ENCODE peak calls at places on chromosomes 11 and 22, in nine cellular contexts. One of them, this sample, is unnamed.

GRCh38 chr11:36177837-36178236 is 111.4 kb downstream of the COMMD9 start:
- DNase-seq in stomach: no peak
- DNase-seq in lower leg skin: no peak
- DNase-seq in tibial nerve: no peak
- DNase-seq in pancreas: no peak
- DNase-seq in MCF 10A: no peak
- DNase-seq in neural progenitor cell: no peak
- DNase-seq in uterus: no peak
- DNase-seq in progenitor cell of endocrine pancreas: no peak
- DNase-seq in this sample: no peak

GRCh38 chr11:72002841-72003775 is 4.4 kb downstream of the IL18BP start:
- DNase-seq in neural progenitor cell: no peak
- DNase-seq in lower leg skin: peak; percentile 84
- DNase-seq in stomach: no peak
- DNase-seq in uterus: no peak
- DNase-seq in pancreas: no peak
- DNase-seq in tibial nerve: no peak
- DNase-seq in progenitor cell of endocrine pancreas: no peak
- DNase-seq in MCF 10A: no peak
- DNase-seq in this sample: peak; percentile 16

GRCh38 chr11:47379317-47379716 is 970 bp upstream of the SPI1 start:
- DNase-seq in stomach: no peak
- DNase-seq in MCF 10A: no peak
- DNase-seq in neural progenitor cell: no peak
- DNase-seq in progenitor cell of endocrine pancreas: no peak
- DNase-seq in lower leg skin: no peak
- DNase-seq in pancreas: no peak
- DNase-seq in tibial nerve: no peak
- DNase-seq in uterus: no peak
- DNase-seq in this sample: no peak

GRCh38 chr11:114291847-114292680 is 4.1 kb upstream of the NNMT start:
- DNase-seq in stomach: no peak
- DNase-seq in uterus: no peak
- DNase-seq in neural progenitor cell: no peak
- DNase-seq in lower leg skin: no peak
- DNase-seq in pancreas: no peak
- DNase-seq in MCF 10A: peak; percentile 61
- DNase-seq in tibial nerve: no peak
- DNase-seq in progenitor cell of endocrine pancreas: no peak
- DNase-seq in this sample: no peak

GRCh38 chr11:118658372-118659313 is 20.8 kb downstream of the TREH start:
- DNase-seq in progenitor cell of endocrine pancreas: no peak
- DNase-seq in tibial nerve: no peak
- DNase-seq in uterus: no peak
- DNase-seq in neural progenitor cell: no peak
- DNase-seq in lower leg skin: no peak
- DNase-seq in stomach: no peak
- DNase-seq in pancreas: no peak
- DNase-seq in MCF 10A: no peak
- DNase-seq in this sample: no peak

GRCh38 chr22:31680764-31681624 is 19.0 kb upstream of the PISD start:
- DNase-seq in stomach: no peak
- DNase-seq in MCF 10A: peak; percentile 46
- DNase-seq in uterus: no peak
- DNase-seq in tibial nerve: no peak
- DNase-seq in pancreas: no peak
- DNase-seq in progenitor cell of endocrine pancreas: no peak
- DNase-seq in neural progenitor cell: no peak
- DNase-seq in lower leg skin: no peak
- DNase-seq in this sample: no peak

GRCh38 chr11:68340784-68341556 is 28.6 kb downstream of the LRP5 start:
- DNase-seq in MCF 10A: peak; percentile 36
- DNase-seq in tibial nerve: no peak
- DNase-seq in progenitor cell of endocrine pancreas: no peak
- DNase-seq in neural progenitor cell: no peak
- DNase-seq in uterus: no peak
- DNase-seq in lower leg skin: no peak
- DNase-seq in stomach: no peak
- DNase-seq in pancreas: no peak
- DNase-seq in this sample: no peak

GRCh38 chr11:66317766-66318575 is 1.1 kb upstream of the CD248 start:
- DNase-seq in lower leg skin: peak; percentile 94
- DNase-seq in uterus: peak; percentile 81
- DNase-seq in tibial nerve: peak; percentile 57
- DNase-seq in stomach: peak; percentile 36
- DNase-seq in pancreas: no peak
- DNase-seq in MCF 10A: peak; percentile 90
- DNase-seq in neural progenitor cell: peak; percentile 51
- DNase-seq in progenitor cell of endocrine pancreas: no peak
- DNase-seq in this sample: no peak

GRCh38 chr22:31897842-31898241 is 46.5 kb upstream of the YWHAH start:
- DNase-seq in neural progenitor cell: no peak
- DNase-seq in progenitor cell of endocrine pancreas: no peak
- DNase-seq in pancreas: no peak
- DNase-seq in tibial nerve: no peak
- DNase-seq in MCF 10A: no peak
- DNase-seq in lower leg skin: no peak
- DNase-seq in uterus: no peak
- DNase-seq in stomach: no peak
- DNase-seq in this sample: no peak

GRCh38 chr11:107953506-107953905 is 25.3 kb downstream of the RAB39A start:
- DNase-seq in tibial nerve: no peak
- DNase-seq in progenitor cell of endocrine pancreas: no peak
- DNase-seq in neural progenitor cell: no peak
- DNase-seq in stomach: no peak
- DNase-seq in pancreas: no peak
- DNase-seq in MCF 10A: no peak
- DNase-seq in lower leg skin: no peak
- DNase-seq in uterus: no peak
- DNase-seq in this sample: no peak

GRCh38 chr11:63920126-63920869 is 3.3 kb upstream of the RCOR2 start:
- DNase-seq in stomach: peak; percentile 87
- DNase-seq in uterus: no peak
- DNase-seq in neural progenitor cell: peak; percentile 76
- DNase-seq in lower leg skin: no peak
- DNase-seq in tibial nerve: no peak
- DNase-seq in progenitor cell of endocrine pancreas: no peak
- DNase-seq in pancreas: peak; percentile 82
- DNase-seq in MCF 10A: no peak
- DNase-seq in this sample: no peak

GRCh38 chr11:35418847-35419712 is at the start of gene SLC1A2:
- DNase-seq in MCF 10A: no peak
- DNase-seq in progenitor cell of endocrine pancreas: peak; percentile 20
- DNase-seq in lower leg skin: no peak
- DNase-seq in pancreas: peak; percentile 63
- DNase-seq in uterus: peak; percentile 18
- DNase-seq in tibial nerve: no peak
- DNase-seq in stomach: no peak
- DNase-seq in neural progenitor cell: peak; percentile 82
- DNase-seq in this sample: no peak

GRCh38 chr11:127825185-127825584 is 762.2 kb downstream of the ETS1 start:
- DNase-seq in pancreas: no peak
- DNase-seq in progenitor cell of endocrine pancreas: no peak
- DNase-seq in tibial nerve: no peak
- DNase-seq in stomach: no peak
- DNase-seq in lower leg skin: no peak
- DNase-seq in uterus: no peak
- DNase-seq in MCF 10A: no peak
- DNase-seq in neural progenitor cell: no peak
- DNase-seq in this sample: no peak

GRCh38 chr11:85712953-85713352 is 27.0 kb upstream of the CCDC89 start:
- DNase-seq in progenitor cell of endocrine pancreas: no peak
- DNase-seq in neural progenitor cell: no peak
- DNase-seq in tibial nerve: no peak
- DNase-seq in stomach: no peak
- DNase-seq in uterus: no peak
- DNase-seq in MCF 10A: no peak
- DNase-seq in pancreas: no peak
- DNase-seq in lower leg skin: no peak
- DNase-seq in this sample: no peak

DNA sequence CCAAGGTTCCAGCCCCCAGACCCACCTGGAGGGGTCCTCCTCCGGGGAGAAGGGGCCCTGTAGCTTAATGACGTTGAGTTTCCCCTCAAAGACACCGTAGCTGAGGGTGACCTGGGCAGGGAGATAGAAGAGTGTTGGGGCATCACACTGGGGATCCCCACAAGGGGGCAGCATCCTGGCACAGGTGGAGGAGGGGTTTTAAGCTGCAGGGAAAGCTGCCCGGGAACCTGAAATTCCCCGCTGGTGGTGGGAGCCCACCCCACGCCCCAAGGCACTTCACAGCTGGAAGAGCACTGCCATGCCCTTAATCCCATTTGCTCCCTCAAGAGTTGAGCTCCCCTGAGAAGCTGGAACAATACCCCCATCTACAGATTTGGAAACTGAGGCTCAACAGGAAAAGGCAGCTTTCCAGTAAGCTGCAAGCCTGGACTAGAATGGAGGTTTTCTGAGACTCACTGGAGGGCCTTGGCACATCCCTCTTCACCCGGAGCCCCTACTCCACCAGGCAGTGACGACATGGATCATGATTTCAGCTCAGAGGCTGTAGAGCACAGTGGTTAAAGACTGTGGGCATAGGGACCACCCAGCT is 13.7 kb downstream of the MFNG start:
- DNase-seq in lower leg skin: no peak
- DNase-seq in stomach: peak; percentile 67
- DNase-seq in tibial nerve: no peak
- DNase-seq in MCF 10A: peak; percentile 57
- DNase-seq in neural progenitor cell: peak; percentile 69
- DNase-seq in pancreas: no peak
- DNase-seq in progenitor cell of endocrine pancreas: no peak
- DNase-seq in uterus: no peak
- DNase-seq in this sample: no peak
- TF ChIP-seq CTCF in lower leg skin: no peak
- TF ChIP-seq CTCF in stomach: peak; percentile 60
- TF ChIP-seq CTCF in tibial nerve: peak; percentile 28
- TF ChIP-seq CTCF in MCF 10A: peak; percentile 63
- TF ChIP-seq CTCF in neural progenitor cell: peak; percentile 72
- TF ChIP-seq CTCF in pancreas: peak; percentile 38
- TF ChIP-seq CTCF in progenitor cell of endocrine pancreas: peak; percentile 60
- TF ChIP-seq CTCF in uterus: no peak
- TF ChIP-seq CTCF in this sample: no peak

GRCh38 chr22:45742866-45743450 is 71.3 kb downstream of the ATXN10 start:
- DNase-seq in stomach: peak; percentile 30
- DNase-seq in MCF 10A: peak; percentile 79
- DNase-seq in progenitor cell of endocrine pancreas: no peak
- DNase-seq in lower leg skin: no peak
- DNase-seq in neural progenitor cell: no peak
- DNase-seq in tibial nerve: no peak
- DNase-seq in uterus: no peak
- DNase-seq in pancreas: no peak
- DNase-seq in this sample: no peak
- TF ChIP-seq CTCF in stomach: no peak
- TF ChIP-seq CTCF in MCF 10A: no peak
- TF ChIP-seq CTCF in progenitor cell of endocrine pancreas: no peak
- TF ChIP-seq CTCF in lower leg skin: no peak
- TF ChIP-seq CTCF in neural progenitor cell: no peak
- TF ChIP-seq CTCF in tibial nerve: no peak
- TF ChIP-seq CTCF in uterus: no peak
- TF ChIP-seq CTCF in pancreas: no peak
- TF ChIP-seq CTCF in this sample: no peak

GRCh38 chr22:22395230-22395629 is 113.3 kb downstream of the ZNF280B start:
- DNase-seq in neural progenitor cell: no peak
- DNase-seq in lower leg skin: peak; percentile 53
- DNase-seq in pancreas: no peak
- DNase-seq in progenitor cell of endocrine pancreas: no peak
- DNase-seq in stomach: no peak
- DNase-seq in MCF 10A: no peak
- DNase-seq in tibial nerve: no peak
- DNase-seq in uterus: no peak
- DNase-seq in this sample: no peak

GRCh38 chr22:22397292-22397870 is 111.2 kb downstream of the ZNF280B start:
- DNase-seq in MCF 10A: peak; percentile 50
- DNase-seq in uterus: no peak
- DNase-seq in stomach: no peak
- DNase-seq in progenitor cell of endocrine pancreas: no peak
- DNase-seq in lower leg skin: peak; percentile 40
- DNase-seq in neural progenitor cell: peak; percentile 52
- DNase-seq in pancreas: no peak
- DNase-seq in tibial nerve: peak; percentile 36
- DNase-seq in this sample: no peak

GRCh38 chr22:22396741-22397291 is 111.7 kb downstream of the ZNF280B start:
- DNase-seq in stomach: no peak
- DNase-seq in lower leg skin: peak; percentile 42
- DNase-seq in tibial nerve: no peak
- DNase-seq in MCF 10A: no peak
- DNase-seq in uterus: no peak
- DNase-seq in progenitor cell of endocrine pancreas: no peak
- DNase-seq in pancreas: no peak
- DNase-seq in neural progenitor cell: no peak
- DNase-seq in this sample: no peak

GRCh38 chr22:22392131-22392530 is 116.4 kb downstream of the ZNF280B start:
- DNase-seq in uterus: no peak
- DNase-seq in stomach: no peak
- DNase-seq in pancreas: no peak
- DNase-seq in MCF 10A: no peak
- DNase-seq in progenitor cell of endocrine pancreas: no peak
- DNase-seq in lower leg skin: peak; percentile 37
- DNase-seq in neural progenitor cell: no peak
- DNase-seq in tibial nerve: no peak
- DNase-seq in this sample: no peak

DNA sequence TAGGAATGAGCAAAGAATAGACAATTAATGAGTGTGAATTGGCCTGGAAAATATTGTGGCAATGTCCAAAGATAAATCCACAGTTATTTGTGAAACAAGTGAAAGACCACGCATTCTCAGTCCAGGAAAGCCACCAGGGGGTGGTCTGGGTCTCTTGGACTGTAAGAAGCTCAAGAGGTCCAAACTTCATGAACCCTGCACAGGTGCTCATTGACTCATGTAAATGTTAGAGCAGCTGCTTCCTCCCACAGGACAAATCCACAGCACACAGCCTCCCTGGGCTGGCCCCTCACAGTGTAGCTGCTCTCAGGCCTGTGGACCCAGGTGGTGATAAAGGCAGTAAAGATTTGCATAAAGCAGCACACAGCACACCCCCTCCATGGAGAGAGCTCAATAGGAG is 114.0 kb downstream of the ZNF280B start:
- DNase-seq in uterus: no peak
- DNase-seq in progenitor cell of endocrine pancreas: no peak
- DNase-seq in neural progenitor cell: no peak
- DNase-seq in pancreas: no peak
- DNase-seq in MCF 10A: no peak
- DNase-seq in lower leg skin: peak; percentile 36
- DNase-seq in tibial nerve: no peak
- DNase-seq in stomach: no peak
- DNase-seq in this sample: no peak
- TF ChIP-seq CTCF in uterus: no peak
- TF ChIP-seq CTCF in progenitor cell of endocrine pancreas: no peak
- TF ChIP-seq CTCF in neural progenitor cell: no peak
- TF ChIP-seq CTCF in pancreas: no peak
- TF ChIP-seq CTCF in MCF 10A: no peak
- TF ChIP-seq CTCF in lower leg skin: no peak
- TF ChIP-seq CTCF in tibial nerve: no peak
- TF ChIP-seq CTCF in stomach: no peak
- TF ChIP-seq CTCF in this sample: no peak

DNA sequence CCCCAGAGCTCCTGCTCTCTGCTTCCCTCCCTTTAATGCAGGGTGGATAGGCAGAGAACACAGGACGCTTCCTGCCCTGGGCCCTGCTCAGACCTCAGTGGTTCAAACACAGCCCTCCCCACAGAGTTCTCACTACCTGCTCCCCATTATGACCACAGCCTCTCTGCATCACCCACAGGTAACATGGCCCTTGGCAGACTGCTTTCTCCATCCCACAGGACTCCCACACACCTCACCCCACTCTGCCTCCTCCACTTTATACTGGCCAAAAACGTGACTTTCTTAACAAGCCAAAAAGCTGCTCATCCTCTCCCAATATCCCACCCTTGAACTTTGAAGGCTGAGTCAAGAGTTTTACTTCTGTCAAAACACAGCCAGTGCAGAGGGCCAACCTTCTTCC is 33.8 kb downstream of the BUD13 start:
- DNase-seq in uterus: no peak
- DNase-seq in pancreas: no peak
- DNase-seq in MCF 10A: no peak
- DNase-seq in lower leg skin: peak; percentile 12
- DNase-seq in tibial nerve: no peak
- DNase-seq in stomach: no peak
- DNase-seq in progenitor cell of endocrine pancreas: no peak
- DNase-seq in neural progenitor cell: no peak
- DNase-seq in this sample: no peak
- TF ChIP-seq CTCF in uterus: no peak
- TF ChIP-seq CTCF in pancreas: no peak
- TF ChIP-seq CTCF in MCF 10A: no peak
- TF ChIP-seq CTCF in lower leg skin: no peak
- TF ChIP-seq CTCF in tibial nerve: no peak
- TF ChIP-seq CTCF in stomach: no peak
- TF ChIP-seq CTCF in progenitor cell of endocrine pancreas: no peak
- TF ChIP-seq CTCF in neural progenitor cell: no peak
- TF ChIP-seq CTCF in this sample: no peak

This sample was measured in omental fat pad.